ENCODE peak calls at places on chromosome 19, in five cellular contexts. F is choroid plexus epithelial cell, W is fibroblast of lung, B is AG09309, N is A549. R is an unnamed sample.
A peak's percentile ranks its signal among the peaks of the same experiment; 100 is the strongest.

GRCh38 chr19:1000095-1000494 is at the start of gene GRIN3B:
- DNase-seq in F (peak; percentile 24), W (peak; percentile 44), B (no peak), N (peak; percentile 81), R (peak; percentile 87)

GRCh38 chr19:15288146-15288963 is 44.0 kb downstream of the BRD4 start:
- DNase-seq in F (no peak), W (no peak), B (no peak), N (no peak), R (peak; percentile 59)

GRCh38 chr19:56933014-56933705 is 92.6 kb upstream of the PEG3 start:
- DNase-seq in F (no peak), W (no peak), B (no peak), N (no peak), R (no peak)

GRCh38 chr19:12664406-12665280 is 1.9 kb downstream of the MAN2B1 start:
- DNase-seq in F (no peak), W (no peak), B (no peak), N (no peak), R (no peak)

GRCh38 chr19:15644066-15644741 is 3.5 kb downstream of the CYP4F3 start:
- DNase-seq in F (no peak), W (no peak), B (no peak), N (no peak), R (no peak)

GRCh38 chr19:2455481-2456300 is 1.1 kb downstream of the LMNB2 start:
- DNase-seq in F (peak; percentile 21), W (no peak), B (no peak), N (no peak), R (peak; percentile 52)

GRCh38 chr19:17951151-17952040 is 15.5 kb upstream of the KCNN1 start:
- DNase-seq in F (no peak), W (no peak), B (no peak), N (no peak), R (peak; percentile 10)

GRCh38 chr19:1893791-1894190 is 8.5 kb upstream of the ABHD17A start:
- DNase-seq in F (no peak), W (no peak), B (no peak), N (no peak), R (no peak)

GRCh38 chr19:51800849-51801244 is 5.9 kb downstream of the FPR3 start:
- DNase-seq in F (no peak), W (no peak), B (no peak), N (no peak), R (no peak)

GRCh38 chr19:19482785-19483625 is 32.3 kb downstream of the TSSK6 start:
- DNase-seq in F (peak; percentile 57), W (no peak), B (no peak), N (no peak), R (no peak)

GRCh38 chr19:43905897-43906296 is 29.2 kb downstream of the ZNF45 start:
- DNase-seq in F (no peak), W (no peak), B (no peak), N (no peak), R (no peak)

GRCh38 chr19:43902399-43902798 is 32.7 kb downstream of the ZNF45 start:
- DNase-seq in F (no peak), W (no peak), B (no peak), N (no peak), R (no peak)

GRCh38 chr19:43895727-43896126 is 39.4 kb downstream of the ZNF45 start:
- DNase-seq in F (peak; percentile 4), W (no peak), B (no peak), N (no peak), R (no peak)

GRCh38 chr19:43906774-43907173 is 28.3 kb downstream of the ZNF45 start:
- DNase-seq in F (no peak), W (no peak), B (no peak), N (no peak), R (no peak)

DNA sequence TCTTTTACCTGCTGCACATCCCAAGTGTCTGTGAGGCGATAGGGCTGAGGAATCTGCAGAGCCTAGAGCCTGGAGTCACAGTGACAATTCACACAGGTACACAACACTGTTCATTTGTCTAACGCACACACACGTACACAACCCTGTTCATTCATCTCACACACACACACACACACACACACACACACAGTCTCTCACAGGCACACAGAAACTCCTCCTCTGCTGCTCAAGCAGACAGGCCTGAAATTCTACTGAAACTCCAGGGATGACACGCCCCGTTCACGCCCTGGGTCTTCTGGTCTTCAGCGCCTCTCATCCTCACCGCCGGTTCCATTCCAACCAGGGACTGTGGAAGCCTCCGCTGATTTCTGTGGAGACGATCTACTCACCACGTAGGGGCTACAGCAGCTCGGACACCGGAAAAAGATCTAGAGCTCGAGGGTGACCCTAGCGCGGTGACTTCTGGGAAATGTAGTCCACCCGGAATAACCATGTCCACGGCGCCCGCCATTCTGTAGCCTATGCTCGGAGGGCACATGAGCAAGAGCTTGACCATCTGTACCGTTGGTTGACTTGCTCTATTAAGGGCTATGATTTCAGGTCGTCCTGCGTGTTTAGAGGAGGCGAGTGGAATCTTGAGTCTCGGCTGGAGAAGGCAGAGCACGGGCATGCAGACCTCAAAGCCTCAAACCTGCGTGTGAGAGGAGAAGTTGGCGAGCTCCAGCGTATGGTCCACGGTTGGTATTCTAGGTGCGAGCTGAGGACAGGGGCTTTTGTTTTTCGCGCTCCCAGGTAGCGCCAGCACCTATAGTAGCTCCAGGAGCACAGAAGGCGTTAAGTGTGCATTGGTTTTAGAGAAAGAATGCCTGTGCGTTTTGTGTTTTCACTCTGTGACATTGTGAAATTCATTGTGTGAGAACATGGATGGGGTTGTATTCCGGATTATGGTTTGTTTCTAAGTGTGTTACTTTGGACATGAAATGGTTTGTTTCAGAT is 33.4 kb downstream of the ZNF45 start:
- DNase-seq in F (peak; percentile 91), W (peak; percentile 91), B (peak; percentile 56), N (peak; percentile 83), R (peak; percentile 92)
- H3K4me3 ChIP-seq in F (peak overlapping the region; percentile 78), W (peak overlapping the region; percentile 73), B (peak overlapping the region; percentile 83), N (peak overlapping the region; percentile 48), R (peak overlapping the region; percentile 95)

DNA sequence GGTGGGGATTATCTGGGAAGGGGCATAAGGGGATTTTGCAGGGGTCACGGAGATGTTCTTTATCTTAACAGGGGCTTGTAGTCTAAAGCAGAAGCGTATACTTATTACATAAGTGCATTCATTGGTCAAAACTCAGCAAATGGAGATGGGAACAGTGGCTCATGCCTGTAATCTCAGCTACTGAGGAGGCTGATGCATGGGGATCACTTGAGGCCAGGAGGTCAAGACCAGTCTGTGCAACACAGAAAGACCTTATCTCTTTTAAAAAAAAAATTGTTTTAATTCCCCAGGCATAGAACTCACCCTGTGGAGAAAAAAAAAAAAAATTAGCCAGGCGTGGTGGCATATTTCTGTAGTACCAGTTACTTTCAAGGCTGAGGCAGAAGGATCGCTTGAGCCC is 18.9 kb downstream of the FAM187B start:
- DNase-seq in F (no peak), W (no peak), B (no peak), N (no peak), R (no peak)
- H3K4me3 ChIP-seq in F (no peak overlapping the region), W (no peak overlapping the region), B (no peak overlapping the region), N (no peak overlapping the region), R (no peak overlapping the region)

GRCh38 chr19:10290439-10290875 is 705 bp downstream of the ICAM5 start:
- DNase-seq in F (no peak), W (no peak), B (no peak), N (no peak), R (peak; percentile 57)
- H3K4me3 ChIP-seq in F (peak overlapping the region; percentile 60), W (peak overlapping the region; percentile 57), B (peak overlapping the region; percentile 59), N (peak overlapping the region; percentile 52), R (no peak overlapping the region)

DNA sequence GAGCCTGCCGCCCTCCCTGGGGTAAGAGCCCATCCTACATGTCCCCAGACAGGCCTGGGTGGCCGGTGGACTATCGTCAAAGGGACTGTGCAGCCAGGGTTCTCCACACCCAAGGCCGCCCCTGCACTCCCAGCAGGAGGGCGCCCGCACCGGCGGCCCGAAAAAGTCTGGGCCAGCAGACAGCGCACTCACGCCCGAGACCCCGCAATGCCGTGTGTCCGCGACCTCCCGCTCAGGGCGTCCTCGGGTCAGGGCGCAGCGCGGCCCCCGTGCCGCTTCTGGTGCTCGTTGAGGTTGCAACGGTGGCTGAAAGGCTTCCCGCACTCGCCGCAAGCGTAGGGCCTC is 2.6 kb upstream of the A1BG start:
- DNase-seq in F (no peak), W (no peak), B (no peak), N (no peak), R (no peak)
- H3K4me3 ChIP-seq in F (no peak overlapping the region), W (no peak overlapping the region), B (no peak overlapping the region), N (no peak overlapping the region), R (peak overlapping the region; percentile 47)

DNA sequence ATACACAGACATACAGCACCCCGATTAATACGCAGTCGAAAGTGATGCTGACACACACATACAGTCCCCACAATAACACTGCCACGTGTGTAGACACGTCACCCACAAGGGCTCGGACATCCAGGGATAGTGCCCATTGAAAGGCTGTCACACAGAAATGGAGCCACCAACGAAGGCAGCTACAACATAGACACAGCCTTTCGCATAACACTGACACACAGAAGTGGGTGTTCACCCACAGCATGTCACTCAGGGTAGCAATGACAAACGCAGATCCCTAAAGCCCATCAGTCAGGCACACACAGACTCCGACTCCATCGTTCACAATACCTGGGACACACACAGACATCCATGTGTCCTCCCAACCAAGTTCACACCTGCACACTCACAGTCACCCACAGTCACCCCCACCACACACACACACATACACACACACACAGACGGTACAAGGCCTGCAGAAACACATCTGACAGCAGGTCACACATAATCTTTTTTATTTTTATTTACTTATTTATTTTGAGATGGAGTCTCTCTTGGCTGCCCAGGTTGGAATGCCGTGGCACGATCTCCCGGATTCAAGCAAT is 10.4 kb upstream of the NANOS3 start:
- DNase-seq in F (no peak), W (no peak), B (no peak), N (no peak), R (no peak)
- H3K4me3 ChIP-seq in F (peak overlapping the region; percentile 57), W (peak overlapping the region; percentile 66), B (peak overlapping the region; percentile 58), N (peak overlapping the region; percentile 88), R (peak overlapping the region; percentile 80)

GRCh38 chr19:49888478-49888901 is 8.2 kb downstream of the IL4I1 start:
- DNase-seq in F (no peak), W (no peak), B (no peak), N (no peak), R (no peak)

GRCh38 chr19:49889038-49889686 is 7.5 kb downstream of the IL4I1 start:
- DNase-seq in F (no peak), W (no peak), B (no peak), N (no peak), R (no peak)

GRCh38 chr19:49889687-49890348 is 6.9 kb downstream of the IL4I1 start:
- DNase-seq in F (peak; percentile 78), W (peak; percentile 71), B (no peak), N (peak; percentile 94), R (peak; percentile 71)

GRCh38 chr19:49887037-49887652 is 9.5 kb downstream of the IL4I1 start:
- DNase-seq in F (no peak), W (no peak), B (no peak), N (no peak), R (no peak)

GRCh38 chr19:49887653-49888477 is 8.8 kb downstream of the IL4I1 start:
- DNase-seq in F (no peak), W (no peak), B (no peak), N (no peak), R (no peak)
- H3K4me3 ChIP-seq in F (no peak overlapping the region), W (no peak overlapping the region), B (no peak overlapping the region), N (no peak overlapping the region), R (no peak overlapping the region)